ENCODE peak calls at places on chromosomes 16 and 17, in ten cellular contexts. K is sigmoid colon, N is GM12878, S is esophagus muscularis mucosa, F is stomach, I is A549, V is K562, P is transverse colon, M is tibial nerve, T is SK-N-SH. Y is an unnamed sample.

GRCh38 chr17:46865100-46865499 is 13.7 kb downstream of the WNT9B start:
- DNase-seq in K (no peak), N (no peak), S (no peak), F (no peak), I (no peak), V (no peak), P (no peak), M (no peak), T (peak; percentile 51), Y (no peak)

GRCh38 chr16:80337786-80338185 is 203.0 kb upstream of the DYNLRB2 start:
- DNase-seq in K (no peak), N (no peak), S (no peak), F (no peak), I (no peak), V (no peak), P (no peak), M (no peak), T (no peak), Y (no peak)

GRCh38 chr17:78759203-78759968 is 22.7 kb downstream of the CYTH1 start:
- DNase-seq in K (no peak), N (no peak), S (no peak), F (peak; percentile 85), I (no peak), V (no peak), P (peak; percentile 82), M (no peak), T (peak; percentile 58), Y (peak; percentile 83)

GRCh38 chr16:27475561-27475960 is 73.6 kb downstream of the IL21R start:
- DNase-seq in K (no peak), N (no peak), S (no peak), F (no peak), I (no peak), V (no peak), P (no peak), M (no peak), T (no peak), Y (no peak)

GRCh38 chr16:70778901-70779309 is 22.1 kb downstream of the VAC14 start:
- DNase-seq in K (peak; percentile 85), N (no peak), S (peak; percentile 95), F (no peak), I (peak; percentile 88), V (peak; percentile 29), P (peak; percentile 38), M (peak; percentile 91), T (peak; percentile 66), Y (peak; percentile 83)

GRCh38 chr17:9648521-9649110 is 3.3 kb downstream of the USP43 start:
- DNase-seq in K (no peak), N (no peak), S (no peak), F (no peak), I (peak; percentile 24), V (no peak), P (no peak), M (no peak), T (no peak), Y (no peak)

GRCh38 chr17:59754547-59754946 is 47.1 kb downstream of the VMP1 start:
- DNase-seq in K (no peak), N (no peak), S (no peak), F (no peak), I (peak; percentile 86), V (peak; percentile 15), P (no peak), M (no peak), T (no peak), Y (no peak)

GRCh38 chr16:2775765-2776499 is 1.1 kb downstream of the ELOB start:
- DNase-seq in K (peak; percentile 30), N (no peak), S (no peak), F (no peak), I (no peak), V (no peak), P (no peak), M (no peak), T (no peak), Y (no peak)

GRCh38 chr17:65433157-65433556 is 128.3 kb downstream of the AXIN2 start:
- DNase-seq in K (no peak), N (no peak), S (no peak), F (no peak), I (no peak), V (no peak), P (no peak), M (no peak), T (no peak), Y (no peak)

GRCh38 chr17:65297384-65297783 is 160.2 kb downstream of the RGS9 start:
- DNase-seq in K (no peak), N (no peak), S (no peak), F (no peak), I (no peak), V (no peak), P (no peak), M (no peak), T (no peak), Y (no peak)

GRCh38 chr17:42843358-42843934 is 934 bp upstream of the AOC2 start:
- DNase-seq in K (no peak), N (no peak), S (no peak), F (no peak), I (peak; percentile 91), V (peak; percentile 70), P (no peak), M (peak; percentile 43), T (peak; percentile 80), Y (no peak)

GRCh38 chr17:38508570-38508950 is 80.3 kb downstream of the ARHGAP23 start:
- DNase-seq in K (no peak), N (no peak), S (no peak), F (no peak), I (no peak), V (no peak), P (no peak), M (no peak), T (no peak), Y (no peak)

GRCh38 chr17:38509008-38509771 is 80.9 kb downstream of the ARHGAP23 start:
- DNase-seq in K (peak; percentile 90), N (no peak), S (peak; percentile 96), F (peak; percentile 79), I (peak; percentile 97), V (peak; percentile 92), P (peak; percentile 75), M (peak; percentile 77), T (peak; percentile 98), Y (peak; percentile 80)

GRCh38 chr17:38507436-38507835 is 79.2 kb downstream of the ARHGAP23 start:
- DNase-seq in K (no peak), N (no peak), S (no peak), F (no peak), I (no peak), V (no peak), P (no peak), M (no peak), T (no peak), Y (no peak)

GRCh38 chr17:38509772-38510423 is 81.6 kb downstream of the ARHGAP23 start:
- DNase-seq in K (no peak), N (no peak), S (no peak), F (no peak), I (no peak), V (no peak), P (no peak), M (no peak), T (no peak), Y (peak; percentile 56)

GRCh38 chr17:38507921-38508569 is 79.8 kb downstream of the ARHGAP23 start:
- DNase-seq in K (no peak), N (no peak), S (no peak), F (no peak), I (no peak), V (no peak), P (no peak), M (no peak), T (no peak), Y (no peak)
- H3K27ac ChIP-seq in K (no peak overlapping the region), N (no peak overlapping the region), S (no peak overlapping the region), F (no peak overlapping the region), I (no peak overlapping the region), V (no peak overlapping the region), P (no peak overlapping the region), M (no peak overlapping the region), T (no peak overlapping the region), Y (no peak overlapping the region)

DNA sequence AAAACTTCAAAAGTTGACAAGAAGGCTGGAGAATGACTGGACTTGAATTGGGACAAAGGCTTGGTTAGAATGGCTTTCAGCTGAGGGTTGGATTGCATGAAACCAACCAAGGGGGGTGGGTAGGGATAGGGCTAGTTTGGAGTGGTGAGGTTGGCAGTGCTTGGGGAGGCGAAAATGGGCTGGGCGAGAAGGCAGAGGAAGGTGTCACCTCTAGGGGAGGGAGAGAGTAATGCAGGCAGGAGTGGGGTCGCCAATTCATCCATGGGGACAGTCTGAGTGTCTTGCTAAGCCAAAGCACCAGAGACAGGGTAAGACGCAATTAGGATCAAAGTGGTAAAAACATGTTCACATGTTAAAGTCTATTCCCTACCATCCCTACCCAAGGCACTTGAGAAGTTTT is 6.2 kb upstream of the DNAH2 start:
- DNase-seq in K (no peak), N (no peak), S (no peak), F (no peak), I (peak; percentile 68), V (no peak), P (no peak), M (no peak), T (peak; percentile 60), Y (no peak)
- TF ChIP-seq EP300 in K (no peak), N (no peak), S (no peak), F (no peak), I (no peak), V (no peak), P (no peak), M (no peak), T (no peak), Y (no peak)

GRCh38 chr17:1535737-1536136 is 19.3 kb upstream of the INPP5K start:
- DNase-seq in K (no peak), N (no peak), S (no peak), F (no peak), I (no peak), V (no peak), P (no peak), M (no peak), T (no peak), Y (no peak)

GRCh38 chr17:1529863-1530262 is 13.5 kb upstream of the INPP5K start:
- DNase-seq in K (no peak), N (no peak), S (no peak), F (no peak), I (no peak), V (no peak), P (no peak), M (no peak), T (no peak), Y (no peak)

GRCh38 chr17:1532836-1533602 is 16.6 kb upstream of the INPP5K start:
- DNase-seq in K (no peak), N (no peak), S (no peak), F (no peak), I (no peak), V (peak; percentile 41), P (no peak), M (no peak), T (peak; percentile 42), Y (no peak)

GRCh38 chr17:1533649-1534325 is 17.4 kb upstream of the INPP5K start:
- DNase-seq in K (no peak), N (no peak), S (no peak), F (no peak), I (no peak), V (no peak), P (no peak), M (no peak), T (no peak), Y (no peak)
- H3K27ac ChIP-seq in K (no peak overlapping the region), N (no peak overlapping the region), S (no peak overlapping the region), F (no peak overlapping the region), I (no peak overlapping the region), V (no peak overlapping the region), P (no peak overlapping the region), M (no peak overlapping the region), T (no peak overlapping the region), Y (no peak overlapping the region)

DNA sequence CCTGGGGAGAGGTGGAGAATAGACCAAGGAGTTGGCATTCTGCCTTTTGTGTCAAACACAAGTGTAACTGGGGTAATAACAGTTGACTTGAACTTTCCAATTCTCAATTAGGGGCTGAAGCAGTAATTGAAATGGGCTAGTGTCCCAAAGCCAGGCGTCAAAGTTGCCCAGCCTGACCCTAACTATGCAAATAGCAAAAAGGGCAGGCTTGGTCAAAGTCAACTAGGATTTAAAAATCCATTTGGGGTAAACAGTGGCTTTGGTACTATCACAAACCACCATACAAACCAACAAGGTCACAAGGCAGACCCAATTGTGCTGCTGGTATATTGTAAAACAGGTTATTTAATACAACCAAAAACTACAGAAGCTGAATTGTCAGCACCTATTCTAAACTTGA is 18.0 kb downstream of the NFE2L1 start:
- DNase-seq in K (no peak), N (no peak), S (no peak), F (no peak), I (no peak), V (no peak), P (no peak), M (no peak), T (no peak), Y (no peak)
- TF ChIP-seq EP300 in K (no peak), N (no peak), S (no peak), F (no peak), I (no peak), V (no peak), P (no peak), M (no peak), T (no peak), Y (no peak)

Y was measured in ovary.